ENCODE peak calls at places on chromosomes 3 and 15, in five cellular contexts. G is neuronal stem cell, M is mesenchymal stem cell, A is H1, N is mesendoderm. H is an unnamed sample.

GRCh38 chr3:31448035-31448881 is 84.5 kb upstream of the STT3B start:
- DNase-seq in N (peak; percentile 72), M (no peak), G (no peak), A (peak; percentile 61), H (peak; percentile 74)

GRCh38 chr15:51266548-51266947 is 71.8 kb downstream of the CYP19A1 start:
- DNase-seq in M (no peak), A (no peak), G (no peak), N (peak; percentile 11), H (no peak)

GRCh38 chr15:90497912-90498311 is 31.8 kb upstream of the CRTC3 start:
- DNase-seq in A (no peak), M (no peak), N (no peak), G (no peak), H (peak; percentile 33)

GRCh38 chr3:160893207-160893606 is 137.2 kb downstream of the PPM1L start:
- DNase-seq in M (no peak), A (no peak), G (no peak), N (no peak), H (no peak)

GRCh38 chr3:121574449-121574848 is 6.7 kb downstream of the ARGFX start:
- DNase-seq in M (peak; percentile 4), N (peak; percentile 74), A (peak; percentile 53), G (no peak), H (peak; percentile 47)

GRCh38 chr15:77739591-77740378 is 107.1 kb upstream of the LINGO1 start:
- DNase-seq in N (no peak), G (peak; percentile 50), A (peak; percentile 76), M (no peak), H (peak; percentile 87)

GRCh38 chr3:160049570-160049969 is 60.9 kb downstream of the IL12A start:
- DNase-seq in N (no peak), M (no peak), A (no peak), G (no peak), H (no peak)

GRCh38 chr15:95284933-95285401 is 1045.5 kb upstream of the NR2F2 start:
- DNase-seq in M (peak; percentile 76), G (peak; percentile 51), A (no peak), N (peak; percentile 48), H (no peak)

DNA sequence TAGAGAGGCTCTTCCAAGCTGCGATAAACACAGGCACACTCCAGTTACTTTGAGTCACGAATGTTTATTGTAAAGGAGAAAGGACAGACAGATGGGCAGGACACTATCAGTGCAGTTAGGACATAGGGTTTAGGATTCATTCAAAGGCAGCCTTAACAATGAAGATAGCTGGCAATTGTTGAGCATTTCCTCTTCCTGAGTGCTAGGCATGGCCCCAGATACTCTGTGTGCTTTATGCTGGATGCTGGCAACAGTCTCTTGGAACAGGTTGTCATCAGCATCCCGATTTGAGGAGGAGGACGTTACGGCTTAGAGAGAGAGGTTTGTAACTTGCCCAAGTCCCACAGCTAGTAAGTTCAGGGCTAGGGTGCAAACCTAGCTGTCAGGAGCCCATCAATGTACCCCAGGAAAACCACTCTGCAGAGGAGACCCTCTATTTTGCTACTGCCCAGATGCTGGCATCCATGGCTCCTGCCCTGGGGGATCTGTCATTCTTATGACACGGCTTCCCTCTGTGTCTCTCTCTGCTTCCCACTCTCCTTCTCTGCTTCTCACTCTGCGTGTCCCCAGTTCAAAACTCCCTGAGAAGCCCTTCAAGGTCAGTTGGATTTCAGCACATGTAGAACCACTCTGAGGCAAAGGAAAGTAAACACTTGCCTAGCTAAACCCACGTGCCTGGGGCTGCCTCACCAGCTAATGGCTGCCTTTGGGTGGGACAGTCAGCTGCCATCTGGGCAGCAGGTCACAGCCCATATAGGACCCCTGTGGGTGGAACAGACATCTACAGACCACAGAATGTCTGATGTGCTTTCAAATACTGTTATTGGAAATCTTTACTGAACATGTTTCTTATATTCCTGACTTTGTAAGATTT is 29.2 kb upstream of the SLCO2A1 start:
- DNase-seq in M (peak; percentile 21), G (no peak), A (peak; percentile 33), N (no peak), H (no peak)
- H2BK15ac ChIP-seq in M (no peak overlapping the region), G (no peak overlapping the region), A (no peak overlapping the region), N (no peak overlapping the region), H (no peak overlapping the region)

DNA sequence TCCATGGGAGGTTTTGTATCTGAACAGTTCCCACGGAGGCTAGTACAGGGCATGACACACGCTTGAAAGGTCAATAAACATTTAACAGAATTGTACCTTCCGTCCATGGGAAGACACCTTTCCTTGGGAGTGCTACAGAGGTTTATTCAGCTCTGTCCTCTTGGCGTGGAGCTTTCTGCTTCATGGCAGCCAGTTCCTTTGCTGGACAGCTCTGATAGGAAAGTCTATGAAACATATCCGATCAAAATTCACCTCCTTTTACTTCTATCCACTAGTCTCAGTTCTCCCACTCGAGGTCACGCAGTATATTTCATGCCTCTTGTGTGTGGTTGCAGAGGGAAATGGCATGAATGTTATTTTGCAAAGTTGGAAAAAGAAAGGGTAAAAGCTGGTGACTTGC is 91.2 kb downstream of the PEX5L start:
- DNase-seq in N (no peak), G (no peak), A (no peak), M (no peak), H (no peak)
- H3K4me1 ChIP-seq in N (no peaks in the 10 kb centered on the region), G (peaks cover 2% of the 10 kb centered on the region), A (peaks cover 9% of the 10 kb centered on the region), M (peaks cover 5% of the 10 kb centered on the region), H (peaks cover 8% of the 10 kb centered on the region)

DNA sequence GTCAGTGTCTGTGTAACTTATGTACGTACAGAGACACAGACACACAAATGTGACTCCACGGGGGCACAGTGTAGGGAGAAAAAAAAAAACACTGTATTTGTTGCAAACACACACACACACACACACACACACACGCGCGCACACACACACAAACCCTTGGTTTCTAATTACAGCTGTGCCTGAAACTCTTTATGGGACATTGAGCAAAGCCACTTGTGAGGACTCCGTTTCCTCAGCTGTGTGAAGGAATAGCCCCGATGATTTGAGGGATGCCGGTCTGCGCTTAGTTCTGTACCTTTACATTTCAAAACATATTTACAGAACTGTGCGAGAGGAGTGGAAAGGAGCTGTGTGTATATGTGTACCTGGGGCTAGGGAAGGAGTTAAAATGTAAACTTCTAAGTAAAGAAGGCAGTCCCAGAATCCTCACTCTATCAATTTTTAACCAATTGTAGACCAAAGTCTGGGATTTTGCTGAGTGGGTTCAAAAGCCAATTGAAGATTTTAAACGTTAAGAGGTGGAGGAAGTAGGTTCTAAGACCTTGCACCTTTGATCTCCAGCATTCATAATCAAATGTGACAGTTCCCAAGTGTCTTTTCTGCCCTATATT is 5.3 kb upstream of the BCL6 start:
- DNase-seq in M (peak; percentile 86), G (peak; percentile 54), A (no peak), N (no peak), H (peak; percentile 65)
- H2BK15ac ChIP-seq in M (no peak overlapping the region), G (no peak overlapping the region), A (no peak overlapping the region), N (no peak overlapping the region), H (no peak overlapping the region)

GRCh38 chr15:35693887-35694286 is 147.9 kb upstream of the DPH6 start:
- DNase-seq in A (no peak), M (no peak), N (no peak), G (no peak), H (no peak)
- H3K4me1 ChIP-seq in A (no peaks in the 10 kb centered on the region), M (peaks cover 6% of the 10 kb centered on the region), N (no peaks in the 10 kb centered on the region), G (peaks cover 6% of the 10 kb centered on the region), H (peaks cover 5% of the 10 kb centered on the region)

DNA sequence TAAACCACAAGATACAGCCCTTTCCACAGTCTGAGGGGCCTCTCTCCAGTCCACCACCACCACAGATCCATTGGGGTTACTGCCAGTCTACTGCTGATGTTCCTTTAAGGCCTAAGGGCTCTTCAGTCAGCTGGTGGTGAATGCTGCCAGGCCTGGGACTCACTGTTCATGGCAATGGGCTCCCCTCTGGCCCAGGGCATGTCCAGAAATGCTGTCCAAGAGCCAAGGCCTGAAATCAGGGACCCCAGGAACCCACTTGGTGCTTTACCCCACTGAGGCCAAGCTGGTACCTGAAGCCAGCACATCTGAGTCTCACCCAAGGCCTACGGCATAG is 128.6 kb upstream of the CBLB start:
- DNase-seq in M (no peak), N (no peak), A (no peak), G (no peak), H (no peak)
- H2BK15ac ChIP-seq in M (no peak overlapping the region), N (no peak overlapping the region), A (no peak overlapping the region), G (no peak overlapping the region), H (no peak overlapping the region)

DNA sequence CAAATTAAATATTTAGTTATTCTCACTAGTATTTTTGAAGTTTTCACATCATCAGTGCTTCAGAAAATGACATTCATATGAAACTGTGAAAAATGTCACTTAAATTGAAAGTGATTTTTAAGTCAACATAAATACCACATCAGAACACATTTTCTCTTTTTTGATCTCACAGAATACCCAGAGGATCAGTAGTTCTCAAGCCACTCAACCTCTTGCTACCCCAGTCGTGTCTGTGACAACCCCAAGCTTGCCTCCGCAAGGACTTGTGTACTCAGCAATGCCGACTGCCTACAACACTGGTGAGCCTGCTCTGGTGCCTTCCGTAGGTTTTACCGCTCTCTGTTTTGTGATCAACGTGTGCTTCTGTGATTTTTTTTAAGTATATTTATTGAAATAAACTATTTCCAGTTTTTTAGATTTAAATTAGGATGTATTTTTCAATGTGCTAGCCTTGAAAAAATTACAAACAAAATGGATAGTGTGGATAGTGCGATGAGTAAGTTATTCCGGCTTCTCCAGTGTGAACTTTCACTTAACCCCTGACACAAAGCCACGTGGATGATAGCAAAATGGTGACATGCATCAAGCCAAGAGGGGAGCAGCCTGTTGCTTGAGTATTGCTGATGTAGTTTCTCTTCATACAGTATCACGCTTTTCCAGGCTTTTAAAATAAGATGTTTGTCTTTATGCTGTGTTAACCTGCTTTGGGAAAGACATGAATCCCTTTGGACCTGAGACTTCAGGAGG is 26.5 kb downstream of the LYSMD4 start:
- DNase-seq in G (no peak), A (no peak), M (peak; percentile 53), N (no peak), H (no peak)
- H3K4me1 ChIP-seq in G (no peaks in the 10 kb centered on the region), A (no peaks in the 10 kb centered on the region), M (peaks cover 8% of the 10 kb centered on the region), N (peaks cover 7% of the 10 kb centered on the region), H (no peaks in the 10 kb centered on the region)

H was measured in H9.